ENCODE peak calls at places on chromosomes 7 and 10, in ten cellular contexts. Z is SK-N-SH; O is MG63; X is astrocyte of the spinal cord; N is psoas muscle; E is CD8-positive, alpha-beta T cell; K is GM23248; F is choroid plexus epithelial cell; I is GM23338; G is NT2/D1. Q is an unnamed sample.

GRCh38 chr10:35307297-35307696 is 29.0 kb upstream of the CCNY start:
- DNase-seq in Z (no peak), O (peak), X (peak), N (no peak), E (no peak), K (peak), F (peak), I (no peak), G (no peak), Q (no peak)

GRCh38 chr7:147245274-147245673 is 1128.7 kb downstream of the CNTNAP2 start:
- DNase-seq in Z (peak), O (peak), X (peak), N (no peak), E (no peak), K (peak), F (peak), I (peak), G (peak), Q (peak)

GRCh38 chr10:50497758-50498157 is 126.0 kb downstream of the SGMS1 start:
- DNase-seq in Z (no peak), O (no peak), X (peak), N (no peak), E (no peak), K (peak), F (peak), I (no peak), G (no peak), Q (no peak)

GRCh38 chr7:70178787-70179186 is 580.5 kb downstream of the AUTS2 start:
- DNase-seq in Z (no peak), O (peak), X (peak), N (no peak), E (no peak), K (peak), F (no peak), I (no peak), G (peak), Q (no peak)

GRCh38 chr7:127654404-127655392 is 2.7 kb downstream of the SND1 start:
- DNase-seq in Z (no peak), O (peak), X (no peak), N (no peak), E (no peak), K (peak), F (peak), I (no peak), G (no peak), Q (no peak)

GRCh38 chr7:1520574-1521234 is 9.8 kb upstream of the MAFK start:
- DNase-seq in Z (no peak), O (peak), X (peak), N (no peak), E (no peak), K (no peak), F (peak), I (no peak), G (no peak), Q (no peak)

GRCh38 chr7:99121496-99122021 is 22.3 kb downstream of the SMURF1 start:
- DNase-seq in Z (no peak), O (no peak), X (no peak), N (no peak), E (no peak), K (peak), F (no peak), I (no peak), G (no peak), Q (no peak)

GRCh38 chr7:5997210-5997808 is 11.5 kb downstream of the PMS2 start:
- DNase-seq in Z (peak), O (peak), X (peak), N (no peak), E (peak), K (peak), F (peak), I (peak), G (peak), Q (peak)

GRCh38 chr7:139341776-139342244 is 673 bp downstream of the FMC1 start:
- DNase-seq in Z (no peak), O (no peak), X (no peak), N (no peak), E (no peak), K (no peak), F (no peak), I (no peak), G (no peak), Q (peak)

GRCh38 chr7:12770227-12770975 is 83.0 kb downstream of the ARL4A start:
- DNase-seq in Z (no peak), O (peak), X (no peak), N (no peak), E (no peak), K (no peak), F (no peak), I (peak), G (peak), Q (no peak)

GRCh38 chr10:42754155-42755027 is 28.2 kb upstream of the BMS1 start:
- DNase-seq in Z (peak), O (peak), X (peak), N (peak), E (peak), K (peak), F (peak), I (peak), G (no peak), Q (peak)

DNA sequence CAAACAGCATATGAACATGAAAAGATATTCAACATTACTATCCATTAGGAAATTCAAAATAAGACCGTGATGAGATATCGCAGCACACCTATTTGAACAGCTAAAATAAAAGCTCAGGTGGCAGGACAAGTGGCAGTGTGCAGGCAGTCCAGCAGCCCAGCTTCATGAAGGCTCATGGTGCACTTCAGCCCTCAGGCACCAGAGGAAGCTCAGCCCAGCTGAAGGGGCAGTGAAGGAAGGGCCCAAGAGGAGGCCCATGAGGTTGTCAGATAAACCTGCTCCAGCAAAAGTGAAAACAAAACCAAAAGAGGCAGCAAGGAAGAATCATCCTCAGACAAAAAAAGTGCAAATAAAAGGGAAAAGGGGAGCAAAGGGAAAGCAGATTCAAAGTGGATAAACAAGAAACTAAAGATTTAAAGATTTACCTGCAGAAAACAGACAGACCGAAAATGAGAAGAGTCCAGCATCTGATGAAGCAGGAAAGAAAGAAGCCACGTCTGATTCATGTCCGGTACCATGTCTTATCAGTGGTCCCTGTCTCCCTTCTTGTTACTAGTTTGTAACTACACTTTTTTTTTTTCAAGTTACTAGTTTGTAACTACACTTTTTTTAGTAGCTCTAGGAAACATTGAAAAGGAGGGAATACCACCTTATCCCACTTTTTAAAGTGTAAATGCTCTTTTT is 15.0 kb upstream of the FAM24B start:
- DNase-seq in Z (no peak), O (no peak), X (no peak), N (no peak), E (no peak), K (no peak), F (no peak), I (peak), G (no peak), Q (no peak)
- H3K4me3 ChIP-seq in Z (no peak), O (no peak), X (no peak), N (no peak), E (no peak), K (no peak), F (no peak), I (no peak), G (no peak), Q (no peak)

GRCh38 chr7:130270947-130271790 is 4.5 kb downstream of the CPA2 start:
- DNase-seq in Z (no peak), O (no peak), X (no peak), N (no peak), E (no peak), K (no peak), F (no peak), I (no peak), G (no peak), Q (no peak)

GRCh38 chr7:130272456-130273080 is 5.9 kb downstream of the CPA2 start:
- DNase-seq in Z (no peak), O (no peak), X (no peak), N (no peak), E (no peak), K (no peak), F (peak), I (peak), G (no peak), Q (no peak)

GRCh38 chr7:130274983-130275649 is 8.5 kb downstream of the CPA2 start:
- DNase-seq in Z (no peak), O (no peak), X (no peak), N (no peak), E (no peak), K (no peak), F (no peak), I (peak), G (no peak), Q (no peak)

GRCh38 chr7:130273863-130274262 is 7.2 kb downstream of the CPA2 start:
- DNase-seq in Z (no peak), O (no peak), X (peak), N (no peak), E (no peak), K (peak), F (no peak), I (peak), G (no peak), Q (no peak)

GRCh38 chr7:130273081-130273699 is 6.5 kb downstream of the CPA2 start:
- DNase-seq in Z (no peak), O (no peak), X (peak), N (no peak), E (peak), K (peak), F (peak), I (peak), G (peak), Q (no peak)
- H3K4me3 ChIP-seq in Z (no peak), O (no peak), X (no peak), N (peak), E (peak), K (peak), F (peak), I (peak), G (peak), Q (no peak)

GRCh38 chr10:88243202-88243744 is 339.8 kb downstream of the RNLS start:
- DNase-seq in Z (no peak), O (no peak), X (no peak), N (no peak), E (no peak), K (no peak), F (no peak), I (no peak), G (no peak), Q (no peak)
- H3K4me3 ChIP-seq in Z (no peak), O (no peak), X (no peak), N (peak), E (no peak), K (no peak), F (no peak), I (no peak), G (no peak), Q (no peak)

DNA sequence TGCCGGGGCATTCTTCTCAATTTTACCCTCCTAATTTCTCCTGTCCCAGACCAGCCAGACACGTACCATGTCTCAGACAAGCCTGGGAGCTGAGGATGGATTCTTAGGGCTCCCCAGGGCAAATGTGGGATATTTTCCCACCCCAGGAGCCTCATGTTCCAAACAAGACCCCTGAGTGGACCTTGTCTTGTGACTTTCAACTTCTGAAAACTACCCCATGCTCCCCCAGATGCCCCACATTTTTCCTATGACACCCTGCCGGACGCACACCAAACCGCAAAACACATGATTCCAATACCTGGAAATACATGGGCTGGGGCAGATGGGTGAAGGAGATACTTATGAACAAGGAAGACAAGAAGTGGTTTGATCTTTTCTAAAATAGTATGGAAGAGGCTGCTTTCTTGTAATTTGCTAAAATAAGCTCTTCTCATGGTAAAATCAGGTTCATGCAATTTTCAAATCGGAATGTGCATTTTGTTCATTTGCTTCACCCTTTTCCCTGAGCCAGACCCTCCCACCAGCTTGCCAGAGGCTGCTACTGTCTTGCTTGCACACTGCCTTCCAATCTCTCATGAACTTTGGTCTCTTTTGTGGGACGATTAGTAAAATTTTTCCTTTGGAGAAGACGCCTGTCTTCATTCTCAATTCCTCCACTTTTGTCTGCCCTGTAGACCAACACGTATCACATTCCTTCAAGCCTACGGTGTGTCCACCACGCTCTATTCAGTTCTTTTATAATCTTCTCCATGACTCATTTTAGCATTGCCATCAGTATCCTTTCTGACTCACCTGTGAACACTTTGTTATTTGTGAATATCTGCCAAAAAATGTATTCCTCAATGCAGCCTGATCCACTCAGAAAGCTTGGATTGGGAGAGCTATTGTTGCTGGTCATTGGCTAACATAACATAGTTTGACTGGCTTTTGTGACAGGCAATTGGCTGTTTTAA is 1.1 kb downstream of the GIMAP5 start:
- DNase-seq in Z (no peak), O (no peak), X (no peak), N (no peak), E (no peak), K (peak), F (no peak), I (no peak), G (no peak), Q (peak)
- H3K4me3 ChIP-seq in Z (no peak), O (no peak), X (no peak), N (peak), E (peak), K (no peak), F (no peak), I (no peak), G (no peak), Q (peak)

DNA sequence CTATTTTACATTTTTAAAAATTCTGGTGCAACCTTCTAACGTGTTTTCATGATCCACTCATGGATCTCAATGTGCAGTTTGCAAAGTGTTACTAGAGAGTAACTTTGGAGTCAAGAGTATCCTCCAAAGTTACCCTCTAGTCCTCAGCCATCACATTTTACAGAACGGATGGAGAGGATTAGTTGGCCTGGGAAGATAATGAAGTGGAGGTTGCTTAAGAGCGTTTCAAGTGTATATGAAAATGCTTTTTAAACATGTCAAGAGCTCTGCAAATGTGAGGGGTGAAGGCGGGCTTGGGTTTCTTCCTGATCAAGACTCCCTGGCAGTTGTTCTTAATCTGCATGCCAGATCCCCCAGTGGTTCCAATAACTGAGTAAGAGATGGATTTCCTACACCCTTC is 299.4 kb upstream of the NPVF start:
- DNase-seq in Z (no peak), O (no peak), X (no peak), N (no peak), E (no peak), K (no peak), F (no peak), I (no peak), G (no peak), Q (no peak)
- H3K4me3 ChIP-seq in Z (no peak), O (no peak), X (no peak), N (no peak), E (no peak), K (no peak), F (no peak), I (no peak), G (no peak), Q (no peak)

GRCh38 chr10:123149568-123150228 is 1.8 kb downstream of the HMX2 start:
- DNase-seq in Z (peak), O (no peak), X (no peak), N (peak), E (peak), K (peak), F (peak), I (peak), G (no peak), Q (no peak)
- H3K4me3 ChIP-seq in Z (peak), O (no peak), X (peak), N (peak), E (peak), K (peak), F (peak), I (peak), G (peak), Q (no peak)